ENCODE peak calls at places on chromosomes 4 and X, in seven cellular contexts. One of them, this sample, is unnamed. For H3K27me3, the result is how much of the 10 kb centered on the place peaks cover.

GRCh38 chrX:121562616-121563015 is 515.2 kb downstream of the GLUD2 start:
- DNase-seq in tibial artery: no peak
- DNase-seq in BE2C: no peak
- DNase-seq in left ventricle myocardium inferior: no peak
- DNase-seq in Peyer's patch: no peak
- DNase-seq in naive thymus-derived CD4-positive, alpha-beta T cell: no peak
- DNase-seq in fibroblast of lung: no peak
- DNase-seq in this sample: no peak

GRCh38 chr4:5708829-5709680 is 696 bp upstream of the EVC2 start:
- DNase-seq in Peyer's patch: no peak
- DNase-seq in BE2C: no peak
- DNase-seq in naive thymus-derived CD4-positive, alpha-beta T cell: no peak
- DNase-seq in left ventricle myocardium inferior: no peak
- DNase-seq in tibial artery: no peak
- DNase-seq in fibroblast of lung: peak
- DNase-seq in this sample: peak

GRCh38 chr4:37561803-37562207 is 124.4 kb downstream of the RELL1 start:
- DNase-seq in naive thymus-derived CD4-positive, alpha-beta T cell: no peak
- DNase-seq in BE2C: no peak
- DNase-seq in Peyer's patch: no peak
- DNase-seq in tibial artery: no peak
- DNase-seq in left ventricle myocardium inferior: no peak
- DNase-seq in fibroblast of lung: peak
- DNase-seq in this sample: no peak

GRCh38 chr4:174847801-174848427 is 18.9 kb upstream of the GLRA3 start:
- DNase-seq in fibroblast of lung: no peak
- DNase-seq in left ventricle myocardium inferior: no peak
- DNase-seq in Peyer's patch: no peak
- DNase-seq in tibial artery: no peak
- DNase-seq in naive thymus-derived CD4-positive, alpha-beta T cell: no peak
- DNase-seq in BE2C: no peak
- DNase-seq in this sample: no peak

GRCh38 chrX:44202596-44202995 is 140.9 kb downstream of the EFHC2 start:
- DNase-seq in fibroblast of lung: no peak
- DNase-seq in naive thymus-derived CD4-positive, alpha-beta T cell: no peak
- DNase-seq in tibial artery: no peak
- DNase-seq in BE2C: no peak
- DNase-seq in left ventricle myocardium inferior: no peak
- DNase-seq in Peyer's patch: no peak
- DNase-seq in this sample: no peak

GRCh38 chr4:26992657-26993361 is 132.2 kb downstream of the STIM2 start:
- DNase-seq in tibial artery: no peak
- DNase-seq in fibroblast of lung: peak
- DNase-seq in BE2C: no peak
- DNase-seq in Peyer's patch: no peak
- DNase-seq in naive thymus-derived CD4-positive, alpha-beta T cell: no peak
- DNase-seq in left ventricle myocardium inferior: no peak
- DNase-seq in this sample: no peak

GRCh38 chrX:35150052-35150451 is 207.5 kb downstream of the FAM47B start:
- DNase-seq in fibroblast of lung: no peak
- DNase-seq in Peyer's patch: no peak
- DNase-seq in left ventricle myocardium inferior: no peak
- DNase-seq in BE2C: no peak
- DNase-seq in naive thymus-derived CD4-positive, alpha-beta T cell: no peak
- DNase-seq in tibial artery: no peak
- DNase-seq in this sample: no peak

GRCh38 chr4:6530301-6530700 is 44.7 kb upstream of the MAN2B2 start:
- DNase-seq in naive thymus-derived CD4-positive, alpha-beta T cell: no peak
- DNase-seq in left ventricle myocardium inferior: no peak
- DNase-seq in tibial artery: no peak
- DNase-seq in Peyer's patch: no peak
- DNase-seq in BE2C: no peak
- DNase-seq in fibroblast of lung: no peak
- DNase-seq in this sample: no peak

GRCh38 chrX:13863326-13863725 is 46.4 kb upstream of the GPM6B start:
- DNase-seq in fibroblast of lung: no peak
- DNase-seq in naive thymus-derived CD4-positive, alpha-beta T cell: no peak
- DNase-seq in left ventricle myocardium inferior: no peak
- DNase-seq in Peyer's patch: no peak
- DNase-seq in tibial artery: no peak
- DNase-seq in BE2C: no peak
- DNase-seq in this sample: no peak

DNA sequence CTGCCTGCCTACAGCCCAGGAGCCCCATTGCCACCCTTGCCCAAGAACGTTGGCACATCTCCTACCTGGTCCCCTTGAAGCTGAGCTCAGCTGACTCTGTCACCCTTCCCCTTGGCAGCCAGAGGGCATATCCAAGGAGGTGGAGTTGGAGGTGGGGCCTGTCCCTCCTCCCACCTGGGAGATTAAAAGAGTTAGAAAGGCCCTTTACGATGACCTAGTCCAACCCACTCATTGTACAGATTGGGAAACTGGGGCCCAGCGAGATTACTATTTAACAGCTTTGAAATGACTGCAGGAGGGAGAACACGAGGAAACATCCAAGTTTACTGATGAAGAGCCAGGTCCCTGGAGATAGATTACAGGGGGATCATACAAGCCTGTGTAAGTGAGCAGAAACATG is at the start of gene P2RY4:
- DNase-seq in Peyer's patch: no peak
- DNase-seq in naive thymus-derived CD4-positive, alpha-beta T cell: no peak
- DNase-seq in fibroblast of lung: no peak
- DNase-seq in left ventricle myocardium inferior: no peak
- DNase-seq in tibial artery: no peak
- DNase-seq in BE2C: no peak
- DNase-seq in this sample: no peak
- H3K27me3 ChIP-seq in Peyer's patch: under half
- H3K27me3 ChIP-seq in naive thymus-derived CD4-positive, alpha-beta T cell: under half
- H3K27me3 ChIP-seq in fibroblast of lung: under half
- H3K27me3 ChIP-seq in left ventricle myocardium inferior: under half
- H3K27me3 ChIP-seq in tibial artery: under half
- H3K27me3 ChIP-seq in BE2C: under half
- H3K27me3 ChIP-seq in this sample: under half

GRCh38 chrX:48831136-48831908 is 4.1 kb downstream of the PCSK1N start:
- DNase-seq in BE2C: no peak
- DNase-seq in naive thymus-derived CD4-positive, alpha-beta T cell: no peak
- DNase-seq in left ventricle myocardium inferior: no peak
- DNase-seq in Peyer's patch: no peak
- DNase-seq in tibial artery: no peak
- DNase-seq in fibroblast of lung: no peak
- DNase-seq in this sample: peak

GRCh38 chrX:48834383-48834709 is 1.1 kb downstream of the PCSK1N start:
- DNase-seq in left ventricle myocardium inferior: no peak
- DNase-seq in BE2C: no peak
- DNase-seq in naive thymus-derived CD4-positive, alpha-beta T cell: no peak
- DNase-seq in fibroblast of lung: no peak
- DNase-seq in tibial artery: no peak
- DNase-seq in Peyer's patch: no peak
- DNase-seq in this sample: no peak

GRCh38 chrX:48829016-48829735 is 2.9 kb downstream of the ERAS start:
- DNase-seq in naive thymus-derived CD4-positive, alpha-beta T cell: no peak
- DNase-seq in BE2C: no peak
- DNase-seq in left ventricle myocardium inferior: no peak
- DNase-seq in fibroblast of lung: no peak
- DNase-seq in tibial artery: no peak
- DNase-seq in Peyer's patch: no peak
- DNase-seq in this sample: no peak

GRCh38 chrX:48833531-48834138 is 1.8 kb downstream of the PCSK1N start:
- DNase-seq in Peyer's patch: no peak
- DNase-seq in naive thymus-derived CD4-positive, alpha-beta T cell: no peak
- DNase-seq in fibroblast of lung: peak
- DNase-seq in BE2C: no peak
- DNase-seq in left ventricle myocardium inferior: no peak
- DNase-seq in tibial artery: no peak
- DNase-seq in this sample: no peak

DNA sequence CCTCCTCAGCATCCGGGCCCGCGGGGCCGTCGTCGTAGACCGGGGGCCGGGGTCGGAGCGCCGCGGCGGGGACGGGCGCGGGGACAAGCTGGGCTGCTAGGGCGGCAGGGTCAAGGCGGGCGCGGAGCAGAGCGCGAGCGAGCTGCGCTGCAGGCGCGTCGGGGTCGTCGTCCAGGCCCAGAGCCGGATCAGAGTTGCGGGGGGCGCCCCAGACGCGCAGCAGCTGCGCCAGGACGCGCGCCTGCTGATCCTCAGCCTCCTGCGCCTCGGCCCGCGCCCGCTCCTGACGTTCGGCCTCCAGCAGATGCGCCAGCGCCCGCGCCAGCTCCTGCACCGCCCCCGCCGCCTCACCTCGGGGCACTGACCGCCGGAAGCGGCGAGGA is 3.5 kb downstream of the PCSK1N start:
- DNase-seq in tibial artery: no peak
- DNase-seq in BE2C: no peak
- DNase-seq in fibroblast of lung: no peak
- DNase-seq in Peyer's patch: no peak
- DNase-seq in left ventricle myocardium inferior: no peak
- DNase-seq in naive thymus-derived CD4-positive, alpha-beta T cell: no peak
- DNase-seq in this sample: peak
- H3K4me3 ChIP-seq in tibial artery: no peak
- H3K4me3 ChIP-seq in BE2C: no peak
- H3K4me3 ChIP-seq in fibroblast of lung: no peak
- H3K4me3 ChIP-seq in Peyer's patch: no peak
- H3K4me3 ChIP-seq in left ventricle myocardium inferior: no peak
- H3K4me3 ChIP-seq in naive thymus-derived CD4-positive, alpha-beta T cell: no peak
- H3K4me3 ChIP-seq in this sample: no peak

DNA sequence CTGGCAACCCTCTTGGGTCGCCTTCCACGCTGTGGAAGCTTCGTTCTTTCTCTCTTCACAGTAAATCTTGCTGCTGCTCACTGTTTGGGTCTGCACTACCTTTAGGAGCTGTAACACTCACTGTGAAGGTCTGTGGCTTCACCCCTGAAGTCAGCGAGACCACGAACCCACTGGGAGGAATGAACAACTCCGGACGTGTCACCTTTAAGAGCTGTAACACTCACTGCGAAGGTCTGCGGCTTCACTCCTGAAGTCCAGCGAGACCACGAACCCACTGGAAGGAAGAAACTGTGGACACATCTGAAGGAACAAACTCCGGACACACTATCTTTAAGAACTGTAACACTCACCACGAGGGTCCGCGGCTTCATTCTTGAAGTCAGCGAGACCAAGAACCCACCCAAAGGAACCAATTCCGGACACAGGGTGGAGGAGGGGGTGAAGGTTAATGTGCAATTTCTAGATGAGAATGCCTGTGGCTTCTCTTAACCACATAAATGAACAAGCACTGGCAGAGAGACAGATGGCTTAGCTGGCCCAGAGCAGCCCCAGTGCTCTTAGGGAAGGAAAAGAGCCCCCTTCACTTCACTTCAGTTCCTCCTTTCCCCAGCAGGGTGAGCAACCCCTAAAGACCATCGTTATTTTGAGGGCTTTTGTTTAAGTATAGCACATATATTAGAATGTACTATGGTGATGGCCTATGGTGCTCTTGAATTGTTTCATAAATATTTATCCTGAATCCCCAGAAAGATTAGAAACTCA is 73.0 kb downstream of the LUZP4 start:
- DNase-seq in naive thymus-derived CD4-positive, alpha-beta T cell: no peak
- DNase-seq in Peyer's patch: no peak
- DNase-seq in fibroblast of lung: peak
- DNase-seq in BE2C: no peak
- DNase-seq in left ventricle myocardium inferior: no peak
- DNase-seq in tibial artery: no peak
- DNase-seq in this sample: peak
- H3K27me3 ChIP-seq in naive thymus-derived CD4-positive, alpha-beta T cell: under half
- H3K27me3 ChIP-seq in Peyer's patch: under half
- H3K27me3 ChIP-seq in fibroblast of lung: under half
- H3K27me3 ChIP-seq in BE2C: under half
- H3K27me3 ChIP-seq in left ventricle myocardium inferior: under half
- H3K27me3 ChIP-seq in tibial artery: under half
- H3K27me3 ChIP-seq in this sample: under half

GRCh38 chr4:61276034-61276433 is 75.9 kb downstream of the ADGRL3 start:
- DNase-seq in fibroblast of lung: no peak
- DNase-seq in Peyer's patch: no peak
- DNase-seq in BE2C: no peak
- DNase-seq in naive thymus-derived CD4-positive, alpha-beta T cell: no peak
- DNase-seq in left ventricle myocardium inferior: no peak
- DNase-seq in tibial artery: no peak
- DNase-seq in this sample: no peak
- H3K4me3 ChIP-seq in fibroblast of lung: no peak
- H3K4me3 ChIP-seq in Peyer's patch: no peak
- H3K4me3 ChIP-seq in BE2C: no peak
- H3K4me3 ChIP-seq in naive thymus-derived CD4-positive, alpha-beta T cell: no peak
- H3K4me3 ChIP-seq in left ventricle myocardium inferior: no peak
- H3K4me3 ChIP-seq in tibial artery: no peak
- H3K4me3 ChIP-seq in this sample: no peak

GRCh38 chr4:159169903-159170302 is 67.0 kb downstream of the RAPGEF2 start:
- DNase-seq in naive thymus-derived CD4-positive, alpha-beta T cell: no peak
- DNase-seq in left ventricle myocardium inferior: no peak
- DNase-seq in Peyer's patch: no peak
- DNase-seq in BE2C: no peak
- DNase-seq in tibial artery: no peak
- DNase-seq in fibroblast of lung: no peak
- DNase-seq in this sample: no peak

GRCh38 chr4:159169414-159169813 is 66.5 kb downstream of the RAPGEF2 start:
- DNase-seq in BE2C: no peak
- DNase-seq in naive thymus-derived CD4-positive, alpha-beta T cell: no peak
- DNase-seq in tibial artery: no peak
- DNase-seq in left ventricle myocardium inferior: no peak
- DNase-seq in Peyer's patch: no peak
- DNase-seq in fibroblast of lung: no peak
- DNase-seq in this sample: no peak

GRCh38 chr4:159175165-159175988 is 72.5 kb downstream of the RAPGEF2 start:
- DNase-seq in left ventricle myocardium inferior: peak
- DNase-seq in Peyer's patch: no peak
- DNase-seq in naive thymus-derived CD4-positive, alpha-beta T cell: peak
- DNase-seq in tibial artery: peak
- DNase-seq in BE2C: peak
- DNase-seq in fibroblast of lung: peak
- DNase-seq in this sample: peak

GRCh38 chr4:159174645-159175147 is 71.8 kb downstream of the RAPGEF2 start:
- DNase-seq in fibroblast of lung: no peak
- DNase-seq in tibial artery: no peak
- DNase-seq in naive thymus-derived CD4-positive, alpha-beta T cell: no peak
- DNase-seq in BE2C: no peak
- DNase-seq in left ventricle myocardium inferior: no peak
- DNase-seq in Peyer's patch: no peak
- DNase-seq in this sample: no peak

DNA sequence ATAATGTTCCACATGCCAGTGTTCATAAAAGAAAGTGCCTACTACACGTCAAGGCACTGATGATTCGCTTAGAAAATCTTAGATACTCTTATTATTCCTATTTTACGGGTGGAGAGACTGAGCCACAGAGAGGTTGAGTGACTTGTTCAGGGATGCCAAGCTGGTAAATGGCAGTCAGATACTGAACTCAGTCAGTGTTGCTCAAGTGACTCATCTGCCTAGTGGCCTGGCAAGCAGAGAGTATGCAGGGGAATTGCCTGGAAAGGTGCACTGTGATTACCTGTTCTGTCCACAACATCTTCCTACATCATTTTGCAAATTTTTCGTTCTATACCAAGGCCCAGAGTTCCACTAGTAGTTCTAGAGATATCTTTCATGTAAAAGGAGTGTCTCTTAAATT is 68.4 kb downstream of the RAPGEF2 start:
- DNase-seq in BE2C: no peak
- DNase-seq in naive thymus-derived CD4-positive, alpha-beta T cell: no peak
- DNase-seq in left ventricle myocardium inferior: no peak
- DNase-seq in fibroblast of lung: no peak
- DNase-seq in tibial artery: no peak
- DNase-seq in Peyer's patch: no peak
- DNase-seq in this sample: no peak
- H3K27me3 ChIP-seq in BE2C: under half
- H3K27me3 ChIP-seq in naive thymus-derived CD4-positive, alpha-beta T cell: under half
- H3K27me3 ChIP-seq in left ventricle myocardium inferior: under half
- H3K27me3 ChIP-seq in fibroblast of lung: under half
- H3K27me3 ChIP-seq in tibial artery: under half
- H3K27me3 ChIP-seq in Peyer's patch: under half
- H3K27me3 ChIP-seq in this sample: under half